ENCODE peak calls at places on chromosomes 11 and 22, in four cellular contexts. X is stomach, V is H54, T is IMR-90. N is an unnamed sample.

GRCh38 chr11:1445741-1446445 is 40.7 kb downstream of the MOB2 start:
- DNase-seq in X (no peak), V (no peak), T (no peak), N (no peak)

GRCh38 chr11:68711114-68711513 is 26.8 kb downstream of the GAL start:
- DNase-seq in X (no peak), V (no peak), T (no peak), N (no peak)

GRCh38 chr11:123640677-123641494 is 13.5 kb downstream of the SCN3B start:
- DNase-seq in X (peak), V (peak), T (peak), N (no peak)

GRCh38 chr11:61893981-61894380 is 2.6 kb upstream of the FADS3 start:
- DNase-seq in X (no peak), V (no peak), T (peak), N (no peak)

GRCh38 chr22:47846206-47846605 is 1083.8 kb downstream of the TBC1D22A start:
- DNase-seq in X (no peak), V (no peak), T (no peak), N (no peak)

GRCh38 chr11:28110839-28111235 is 2.6 kb downstream of the METTL15 start:
- DNase-seq in X (no peak), V (no peak), T (no peak), N (no peak)

GRCh38 chr22:25645266-25645665 is 80.8 kb downstream of the GRK3 start:
- DNase-seq in X (no peak), V (no peak), T (peak), N (no peak)

GRCh38 chr22:23119492-23120414 is 22.0 kb downstream of the RSPH14 start:
- DNase-seq in X (no peak), V (no peak), T (no peak), N (peak)

GRCh38 chr11:86515297-86516094 is 140.8 kb downstream of the CCDC81 start:
- DNase-seq in X (no peak), V (no peak), T (peak), N (no peak)

GRCh38 chr11:63478896-63479295 is 12.1 kb downstream of the PLAAT5 start:
- DNase-seq in X (peak), V (peak), T (peak), N (no peak)

GRCh38 chr11:125410091-125410490 is 86.0 kb downstream of the FEZ1 start:
- DNase-seq in X (no peak), V (no peak), T (no peak), N (no peak)

GRCh38 chr11:64007629-64008282 is 21.5 kb downstream of the OTUB1 start:
- DNase-seq in X (peak), V (no peak), T (no peak), N (peak)

GRCh38 chr11:1868636-1869291 is 15.9 kb downstream of the LSP1 start:
- DNase-seq in X (no peak), V (no peak), T (no peak), N (no peak)

GRCh38 chr11:44986315-44986714 is 35.6 kb upstream of the TP53I11 start:
- DNase-seq in X (peak), V (no peak), T (no peak), N (no peak)

GRCh38 chr11:122418032-122418431 is 237.5 kb upstream of the UBASH3B start:
- DNase-seq in X (no peak), V (no peak), T (no peak), N (no peak)

N was measured in Peyer's patch.